ENCODE peak calls at places on chromosomes 16 and 17, in seven cellular contexts. One of them, this sample, is unnamed.

GRCh38 chr16:90032664-90033346 is 13.5 kb upstream of the DBNDD1 start:
- DNase-seq in HCT116: no peak
- DNase-seq in NCI-H2081: no peak
- DNase-seq in effector memory CD4-positive, alpha-beta T cell: no peak
- DNase-seq in AG08395: peak; percentile 27
- DNase-seq in amygdala: no peak
- DNase-seq in NAMALWA: peak; percentile 47
- DNase-seq in this sample: no peak

GRCh38 chr17:66727634-66728570 is 107.0 kb upstream of the CACNG5 start:
- DNase-seq in effector memory CD4-positive, alpha-beta T cell: no peak
- DNase-seq in NCI-H2081: peak; percentile 83
- DNase-seq in NAMALWA: peak; percentile 84
- DNase-seq in HCT116: peak; percentile 34
- DNase-seq in AG08395: peak; percentile 71
- DNase-seq in amygdala: peak; percentile 33
- DNase-seq in this sample: no peak

GRCh38 chr17:69945698-69946185 is 129.3 kb upstream of the KCNJ16 start:
- DNase-seq in HCT116: no peak
- DNase-seq in effector memory CD4-positive, alpha-beta T cell: no peak
- DNase-seq in AG08395: peak; percentile 17
- DNase-seq in NAMALWA: no peak
- DNase-seq in amygdala: no peak
- DNase-seq in NCI-H2081: no peak
- DNase-seq in this sample: no peak

GRCh38 chr17:38611872-38612376 is 6.2 kb upstream of the SRCIN1 start:
- DNase-seq in HCT116: no peak
- DNase-seq in NAMALWA: no peak
- DNase-seq in AG08395: no peak
- DNase-seq in effector memory CD4-positive, alpha-beta T cell: no peak
- DNase-seq in amygdala: no peak
- DNase-seq in NCI-H2081: no peak
- DNase-seq in this sample: no peak

GRCh38 chr17:14552311-14552710 is 251.4 kb downstream of the HS3ST3B1 start:
- DNase-seq in effector memory CD4-positive, alpha-beta T cell: no peak
- DNase-seq in amygdala: no peak
- DNase-seq in AG08395: no peak
- DNase-seq in NAMALWA: no peak
- DNase-seq in NCI-H2081: no peak
- DNase-seq in HCT116: no peak
- DNase-seq in this sample: no peak

GRCh38 chr17:29076722-29077121 is 33.8 kb downstream of the PIPOX start:
- DNase-seq in NAMALWA: no peak
- DNase-seq in AG08395: no peak
- DNase-seq in HCT116: no peak
- DNase-seq in amygdala: peak; percentile 39
- DNase-seq in effector memory CD4-positive, alpha-beta T cell: no peak
- DNase-seq in NCI-H2081: no peak
- DNase-seq in this sample: no peak

GRCh38 chr17:9839433-9839832 is 13.7 kb downstream of the GLP2R start:
- DNase-seq in AG08395: no peak
- DNase-seq in effector memory CD4-positive, alpha-beta T cell: no peak
- DNase-seq in HCT116: no peak
- DNase-seq in NCI-H2081: no peak
- DNase-seq in amygdala: no peak
- DNase-seq in NAMALWA: no peak
- DNase-seq in this sample: no peak

GRCh38 chr16:30366511-30366910 is 3.8 kb downstream of the TBC1D10B start:
- DNase-seq in effector memory CD4-positive, alpha-beta T cell: no peak
- DNase-seq in NAMALWA: no peak
- DNase-seq in AG08395: no peak
- DNase-seq in NCI-H2081: no peak
- DNase-seq in amygdala: no peak
- DNase-seq in HCT116: no peak
- DNase-seq in this sample: no peak

GRCh38 chr17:59093702-59094231 is 12.9 kb downstream of the TRIM37 start:
- DNase-seq in AG08395: peak; percentile 73
- DNase-seq in amygdala: no peak
- DNase-seq in NCI-H2081: no peak
- DNase-seq in effector memory CD4-positive, alpha-beta T cell: no peak
- DNase-seq in HCT116: no peak
- DNase-seq in NAMALWA: no peak
- DNase-seq in this sample: peak; percentile 36

GRCh38 chr17:73757324-73757942 is 113.2 kb upstream of the SDK2 start:
- DNase-seq in AG08395: no peak
- DNase-seq in HCT116: no peak
- DNase-seq in NAMALWA: no peak
- DNase-seq in effector memory CD4-positive, alpha-beta T cell: no peak
- DNase-seq in amygdala: no peak
- DNase-seq in NCI-H2081: peak; percentile 87
- DNase-seq in this sample: no peak

GRCh38 chr17:51119415-51120356 is 982 bp downstream of the SPAG9 start:
- DNase-seq in NAMALWA: peak; percentile 78
- DNase-seq in NCI-H2081: peak; percentile 21
- DNase-seq in effector memory CD4-positive, alpha-beta T cell: peak; percentile 11
- DNase-seq in amygdala: peak; percentile 22
- DNase-seq in HCT116: peak; percentile 38
- DNase-seq in AG08395: peak; percentile 12
- DNase-seq in this sample: no peak

GRCh38 chr17:59783221-59784016 is 76.0 kb downstream of the VMP1 start:
- DNase-seq in NAMALWA: peak; percentile 71
- DNase-seq in amygdala: no peak
- DNase-seq in HCT116: peak; percentile 80
- DNase-seq in effector memory CD4-positive, alpha-beta T cell: no peak
- DNase-seq in AG08395: peak; percentile 28
- DNase-seq in NCI-H2081: no peak
- DNase-seq in this sample: no peak

GRCh38 chr17:46191332-46192210 is 1.7 kb downstream of the KANSL1 start:
- DNase-seq in NCI-H2081: peak; percentile 35
- DNase-seq in AG08395: peak; percentile 60
- DNase-seq in HCT116: no peak
- DNase-seq in NAMALWA: peak; percentile 61
- DNase-seq in amygdala: peak; percentile 50
- DNase-seq in effector memory CD4-positive, alpha-beta T cell: no peak
- DNase-seq in this sample: no peak

GRCh38 chr16:26824469-26824868 is 242.3 kb upstream of the C16orf82 start:
- DNase-seq in AG08395: no peak
- DNase-seq in NCI-H2081: no peak
- DNase-seq in NAMALWA: no peak
- DNase-seq in amygdala: no peak
- DNase-seq in HCT116: no peak
- DNase-seq in effector memory CD4-positive, alpha-beta T cell: no peak
- DNase-seq in this sample: no peak

GRCh38 chr16:88888778-88889387 is 22.4 kb upstream of the PABPN1L start:
- DNase-seq in NCI-H2081: no peak
- DNase-seq in HCT116: no peak
- DNase-seq in NAMALWA: no peak
- DNase-seq in AG08395: no peak
- DNase-seq in effector memory CD4-positive, alpha-beta T cell: no peak
- DNase-seq in amygdala: no peak
- DNase-seq in this sample: no peak

GRCh38 chr17:56779898-56780777 is 53.6 kb downstream of the C17orf67 start:
- DNase-seq in NAMALWA: peak; percentile 89
- DNase-seq in effector memory CD4-positive, alpha-beta T cell: peak; percentile 57
- DNase-seq in HCT116: peak; percentile 69
- DNase-seq in AG08395: peak; percentile 80
- DNase-seq in amygdala: peak; percentile 62
- DNase-seq in NCI-H2081: peak; percentile 46
- DNase-seq in this sample: peak; percentile 19

GRCh38 chr17:33272438-33272837 is 20.7 kb downstream of the ASIC2 start:
- DNase-seq in HCT116: no peak
- DNase-seq in effector memory CD4-positive, alpha-beta T cell: no peak
- DNase-seq in NCI-H2081: no peak
- DNase-seq in AG08395: no peak
- DNase-seq in NAMALWA: no peak
- DNase-seq in amygdala: no peak
- DNase-seq in this sample: no peak

GRCh38 chr17:74780443-74781238 is 4.5 kb upstream of the NAT9 start:
- DNase-seq in amygdala: peak; percentile 20
- DNase-seq in NAMALWA: peak; percentile 88
- DNase-seq in HCT116: peak; percentile 61
- DNase-seq in NCI-H2081: no peak
- DNase-seq in effector memory CD4-positive, alpha-beta T cell: no peak
- DNase-seq in AG08395: peak; percentile 29
- DNase-seq in this sample: no peak

GRCh38 chr16:81808933-81809480 is 29.9 kb downstream of the PLCG2 start:
- DNase-seq in amygdala: no peak
- DNase-seq in NCI-H2081: no peak
- DNase-seq in AG08395: no peak
- DNase-seq in NAMALWA: peak; percentile 93
- DNase-seq in HCT116: no peak
- DNase-seq in effector memory CD4-positive, alpha-beta T cell: no peak
- DNase-seq in this sample: no peak

GRCh38 chr17:75601057-75601987 is 13.7 kb downstream of the MYO15B start:
- DNase-seq in NAMALWA: peak; percentile 80
- DNase-seq in NCI-H2081: peak; percentile 43
- DNase-seq in AG08395: peak; percentile 56
- DNase-seq in HCT116: peak; percentile 96
- DNase-seq in effector memory CD4-positive, alpha-beta T cell: peak; percentile 38
- DNase-seq in amygdala: peak; percentile 31
- DNase-seq in this sample: no peak

GRCh38 chr16:49462989-49463371 is 89.4 kb downstream of the C16orf78 start:
- DNase-seq in NAMALWA: no peak
- DNase-seq in NCI-H2081: no peak
- DNase-seq in AG08395: no peak
- DNase-seq in amygdala: no peak
- DNase-seq in HCT116: no peak
- DNase-seq in effector memory CD4-positive, alpha-beta T cell: no peak
- DNase-seq in this sample: no peak

GRCh38 chr17:7589204-7589868 is 558 bp downstream of the SOX15 start:
- DNase-seq in AG08395: peak; percentile 85
- DNase-seq in effector memory CD4-positive, alpha-beta T cell: peak; percentile 25
- DNase-seq in NCI-H2081: no peak
- DNase-seq in NAMALWA: no peak
- DNase-seq in HCT116: no peak
- DNase-seq in amygdala: peak; percentile 72
- DNase-seq in this sample: no peak

GRCh38 chr16:17431012-17431411 is 39.7 kb downstream of the XYLT1 start:
- DNase-seq in HCT116: no peak
- DNase-seq in AG08395: no peak
- DNase-seq in NCI-H2081: no peak
- DNase-seq in NAMALWA: no peak
- DNase-seq in effector memory CD4-positive, alpha-beta T cell: no peak
- DNase-seq in amygdala: no peak
- DNase-seq in this sample: no peak

GRCh38 chr16:85662036-85662812 is 26.5 kb downstream of the GINS2 start:
- DNase-seq in AG08395: no peak
- DNase-seq in NCI-H2081: no peak
- DNase-seq in effector memory CD4-positive, alpha-beta T cell: no peak
- DNase-seq in HCT116: no peak
- DNase-seq in amygdala: no peak
- DNase-seq in NAMALWA: no peak
- DNase-seq in this sample: no peak

GRCh38 chr17:75319818-75320691 is 30.8 kb upstream of the SLC25A19 start:
- DNase-seq in HCT116: no peak
- DNase-seq in effector memory CD4-positive, alpha-beta T cell: no peak
- DNase-seq in AG08395: peak; percentile 82
- DNase-seq in amygdala: no peak
- DNase-seq in NCI-H2081: no peak
- DNase-seq in NAMALWA: peak; percentile 64
- DNase-seq in this sample: no peak

GRCh38 chr16:56600398-56600999 is 7.9 kb upstream of the MT2A start:
- DNase-seq in HCT116: peak; percentile 55
- DNase-seq in NCI-H2081: peak; percentile 2
- DNase-seq in NAMALWA: peak; percentile 74
- DNase-seq in amygdala: peak; percentile 22
- DNase-seq in effector memory CD4-positive, alpha-beta T cell: no peak
- DNase-seq in AG08395: peak; percentile 76
- DNase-seq in this sample: no peak

GRCh38 chr17:35299108-35299507 is 56.2 kb downstream of the SLFN5 start:
- DNase-seq in NCI-H2081: no peak
- DNase-seq in AG08395: no peak
- DNase-seq in amygdala: no peak
- DNase-seq in effector memory CD4-positive, alpha-beta T cell: no peak
- DNase-seq in HCT116: no peak
- DNase-seq in NAMALWA: no peak
- DNase-seq in this sample: peak; percentile 32

GRCh38 chr17:3020381-3020780 is 43.0 kb downstream of the OR1D5 start:
- DNase-seq in HCT116: no peak
- DNase-seq in effector memory CD4-positive, alpha-beta T cell: no peak
- DNase-seq in NCI-H2081: no peak
- DNase-seq in amygdala: no peak
- DNase-seq in NAMALWA: no peak
- DNase-seq in AG08395: no peak
- DNase-seq in this sample: no peak

GRCh38 chr17:8835631-8836364 is 31.7 kb downstream of the PIK3R6 start:
- DNase-seq in HCT116: no peak
- DNase-seq in effector memory CD4-positive, alpha-beta T cell: no peak
- DNase-seq in NAMALWA: no peak
- DNase-seq in AG08395: no peak
- DNase-seq in amygdala: no peak
- DNase-seq in NCI-H2081: no peak
- DNase-seq in this sample: no peak

GRCh38 chr17:41976142-41976768 is 9.7 kb downstream of the CNP start:
- DNase-seq in effector memory CD4-positive, alpha-beta T cell: no peak
- DNase-seq in HCT116: no peak
- DNase-seq in NCI-H2081: no peak
- DNase-seq in NAMALWA: no peak
- DNase-seq in amygdala: no peak
- DNase-seq in AG08395: peak; percentile 71
- DNase-seq in this sample: no peak

GRCh38 chr16:56861092-56861610 is 3.9 kb upstream of the SLC12A3 start:
- DNase-seq in NAMALWA: no peak
- DNase-seq in HCT116: no peak
- DNase-seq in amygdala: no peak
- DNase-seq in NCI-H2081: no peak
- DNase-seq in AG08395: no peak
- DNase-seq in effector memory CD4-positive, alpha-beta T cell: no peak
- DNase-seq in this sample: no peak

GRCh38 chr16:27285676-27286196 is 17.2 kb upstream of the NSMCE1 start:
- DNase-seq in HCT116: no peak
- DNase-seq in amygdala: no peak
- DNase-seq in effector memory CD4-positive, alpha-beta T cell: no peak
- DNase-seq in AG08395: no peak
- DNase-seq in NAMALWA: no peak
- DNase-seq in NCI-H2081: no peak
- DNase-seq in this sample: no peak

GRCh38 chr16:17828012-17828411 is 357.3 kb upstream of the XYLT1 start:
- DNase-seq in NCI-H2081: no peak
- DNase-seq in effector memory CD4-positive, alpha-beta T cell: no peak
- DNase-seq in NAMALWA: no peak
- DNase-seq in AG08395: peak; percentile 57
- DNase-seq in HCT116: no peak
- DNase-seq in amygdala: no peak
- DNase-seq in this sample: no peak

GRCh38 chr17:52724578-52724977 is 566.1 kb upstream of the CA10 start:
- DNase-seq in amygdala: no peak
- DNase-seq in effector memory CD4-positive, alpha-beta T cell: no peak
- DNase-seq in HCT116: no peak
- DNase-seq in NCI-H2081: no peak
- DNase-seq in AG08395: no peak
- DNase-seq in NAMALWA: no peak
- DNase-seq in this sample: no peak

GRCh38 chr17:9240659-9241370 is 219.5 kb downstream of the NTN1 start:
- DNase-seq in NAMALWA: no peak
- DNase-seq in effector memory CD4-positive, alpha-beta T cell: no peak
- DNase-seq in amygdala: peak; percentile 78
- DNase-seq in AG08395: peak; percentile 49
- DNase-seq in NCI-H2081: no peak
- DNase-seq in HCT116: no peak
- DNase-seq in this sample: no peak

GRCh38 chr17:17779015-17779611 is 57.7 kb downstream of the SREBF1 start:
- DNase-seq in NCI-H2081: no peak
- DNase-seq in amygdala: no peak
- DNase-seq in effector memory CD4-positive, alpha-beta T cell: no peak
- DNase-seq in HCT116: no peak
- DNase-seq in NAMALWA: no peak
- DNase-seq in AG08395: no peak
- DNase-seq in this sample: no peak

GRCh38 chr16:79717324-79717848 is 116.8 kb upstream of the MAF start:
- DNase-seq in effector memory CD4-positive, alpha-beta T cell: no peak
- DNase-seq in NCI-H2081: no peak
- DNase-seq in NAMALWA: no peak
- DNase-seq in amygdala: no peak
- DNase-seq in AG08395: no peak
- DNase-seq in HCT116: no peak
- DNase-seq in this sample: no peak

GRCh38 chr17:47275245-47275984 is 21.8 kb downstream of the ITGB3 start:
- DNase-seq in NAMALWA: no peak
- DNase-seq in amygdala: no peak
- DNase-seq in HCT116: no peak
- DNase-seq in effector memory CD4-positive, alpha-beta T cell: no peak
- DNase-seq in AG08395: peak; percentile 78
- DNase-seq in NCI-H2081: no peak
- DNase-seq in this sample: peak; percentile 55

This sample was measured in keratinocyte.